ENCODE peak calls at places on chromosomes 13 and 19, in five cellular contexts. L is iPS DF 6.9; K is stimulated activated CD4-positive, alpha-beta T cell treated with anti-CD3 and anti-CD28 coated beads, Interleukin-15, amount 100 ng/mL, for 1 hour; A is HT-29; B is mammary epithelial cell. J is an unnamed sample.

GRCh38 chr13:103386341-103386740 is 320.1 kb upstream of the SLC10A2 start:
- DNase-seq in K (no peak), L (no peak), A (peak), B (peak), J (no peak)

GRCh38 chr19:43674630-43674982 is 4.6 kb upstream of the PLAUR start:
- DNase-seq in A (no peak), B (peak), K (no peak), L (no peak), J (peak)

GRCh38 chr19:58513694-58514563 is 2.1 kb upstream of the SLC27A5 start:
- DNase-seq in L (peak), K (peak), A (peak), B (peak), J (peak)

GRCh38 chr19:16882146-16882545 is 6.7 kb upstream of the F2RL3 start:
- DNase-seq in B (no peak), A (no peak), L (no peak), K (no peak), J (no peak)

GRCh38 chr13:22461854-22462565 is 718.8 kb upstream of the SGCG start:
- DNase-seq in K (no peak), B (no peak), L (no peak), A (no peak), J (peak)

GRCh38 chr19:51359294-51359693 is 6.9 kb downstream of the ETFB start:
- DNase-seq in A (no peak), B (peak), L (no peak), K (no peak), J (peak)

GRCh38 chr13:23558675-23559536 is 11.3 kb upstream of the TNFRSF19 start:
- DNase-seq in B (peak), A (peak), L (no peak), K (no peak), J (peak)

GRCh38 chr13:33931397-33931987 is 113.5 kb downstream of the RFC3 start:
- DNase-seq in A (peak), K (no peak), L (no peak), B (peak), J (peak)

GRCh38 chr13:72960541-72960940 is 98.3 kb upstream of the KLF5 start:
- DNase-seq in A (peak), B (peak), K (no peak), L (no peak), J (no peak)

GRCh38 chr13:66162470-66162869 is 1067.7 kb downstream of the PCDH9 start:
- DNase-seq in B (no peak), A (no peak), L (no peak), K (no peak), J (no peak)

GRCh38 chr13:50969691-50970090 is 60.1 kb downstream of the RNASEH2B start:
- DNase-seq in B (peak), A (peak), L (peak), K (no peak), J (peak)

GRCh38 chr19:21491161-21491560 is 14.2 kb upstream of the ZNF429 start:
- DNase-seq in B (peak), K (no peak), A (no peak), L (no peak), J (no peak)

GRCh38 chr19:3275583-3276340 is 51.3 kb downstream of the CELF5 start:
- DNase-seq in A (peak), L (peak), B (peak), K (peak), J (peak)

GRCh38 chr13:30763786-30764440 is 28.6 kb downstream of the ALOX5AP start:
- DNase-seq in L (no peak), K (no peak), B (no peak), A (no peak), J (no peak)

GRCh38 chr13:44876782-44877324 is 112.4 kb downstream of the NUFIP1 start:
- DNase-seq in B (no peak), K (no peak), A (no peak), L (peak), J (no peak)

GRCh38 chr13:46640843-46641242 is 87.9 kb downstream of the LRCH1 start:
- DNase-seq in K (no peak), A (no peak), L (no peak), B (peak), J (peak)

J was measured in AG20443.